ENCODE peak calls at places on chromosome X, in five cellular contexts. Z, G, A, P and V are unnamed samples.

GRCh38 chrX:87392369-87392768 is 125.2 kb upstream of the KLHL4 start:
- DNase-seq in A (no peak), G (no peak), Z (no peak), P (no peak), V (no peak)

GRCh38 chrX:56738670-56739069 is 9.6 kb downstream of the NBDY start:
- DNase-seq in A (no peak), P (no peak), Z (no peak), G (no peak), V (no peak)

GRCh38 chrX:19673334-19674040 is 158.2 kb upstream of the MAP3K15 start:
- DNase-seq in A (no peak), Z (peak), G (peak), P (peak), V (no peak)

GRCh38 chrX:23012162-23012561 is 12.4 kb downstream of the DDX53 start:
- DNase-seq in Z (no peak), A (no peak), P (peak), G (no peak), V (no peak)

GRCh38 chrX:70454441-70455365 is 10.1 kb downstream of the DLG3 start:
- DNase-seq in Z (no peak), G (peak), A (peak), P (peak), V (peak)

GRCh38 chrX:40651620-40652223 is 4.4 kb upstream of the CXorf38 start:
- DNase-seq in P (peak), G (no peak), A (no peak), Z (peak), V (peak)

GRCh38 chrX:65677954-65678469 is 10.6 kb downstream of the MSN start:
- DNase-seq in A (no peak), Z (no peak), G (no peak), P (no peak), V (no peak)

GRCh38 chrX:73561791-73562190 is 1.2 kb upstream of the CHIC1 start:
- DNase-seq in Z (no peak), P (no peak), A (no peak), G (no peak), V (no peak)

GRCh38 chrX:132068405-132068804 is 45.3 kb downstream of the STK26 start:
- DNase-seq in A (no peak), P (no peak), G (no peak), Z (no peak), V (no peak)

GRCh38 chrX:135396109-135396508 is 25.6 kb upstream of the SMIM10L2A start:
- DNase-seq in Z (no peak), P (no peak), A (no peak), G (no peak), V (no peak)

GRCh38 chrX:132086717-132087116 is 41.1 kb downstream of the FRMD7 start:
- DNase-seq in A (no peak), P (no peak), G (no peak), Z (no peak), V (no peak)

GRCh38 chrX:9558615-9559014 is 93.8 kb downstream of the TBL1X start:
- DNase-seq in P (no peak), A (no peak), Z (no peak), G (no peak), V (no peak)

GRCh38 chrX:71650333-71650969 is 16.9 kb upstream of the LOC101059915 start:
- DNase-seq in Z (no peak), G (no peak), P (peak), A (no peak), V (no peak)

GRCh38 chrX:144293229-144293628 is 409.4 kb downstream of the UBE2NL start:
- DNase-seq in G (no peak), P (no peak), A (no peak), Z (no peak), V (no peak)

GRCh38 chrX:151030845-151031244 is 47.7 kb downstream of the HMGB3 start:
- DNase-seq in Z (no peak), P (peak), G (no peak), A (no peak), V (no peak)

GRCh38 chrX:100685284-100685996 is 41.4 kb downstream of the SRPX2 start:
- DNase-seq in G (no peak), Z (no peak), A (peak), P (peak), V (peak)

GRCh38 chrX:20438871-20439526 is 172.3 kb upstream of the RPS6KA3 start:
- DNase-seq in P (no peak), A (no peak), G (no peak), Z (no peak), V (no peak)

GRCh38 chrX:1551959-1552546 is 15.1 kb upstream of the P2RY8 start:
- DNase-seq in G (no peak), P (no peak), Z (no peak), A (no peak), V (no peak)

GRCh38 chrX:97399400-97399799 is 515.7 kb downstream of the RPA4 start:
- DNase-seq in G (no peak), A (no peak), P (peak), Z (no peak), V (peak)

GRCh38 chrX:39815621-39816020 is 282.1 kb downstream of the BCOR start:
- DNase-seq in A (no peak), P (peak), G (no peak), Z (peak), V (peak)

GRCh38 chrX:31421441-31421840 is 349.6 kb upstream of the FTHL17 start:
- DNase-seq in A (no peak), Z (no peak), P (no peak), G (no peak), V (no peak)

GRCh38 chrX:102835504-102836146 is 101.4 kb upstream of the RAB40AL start:
- DNase-seq in P (peak), Z (no peak), A (no peak), G (no peak), V (no peak)

GRCh38 chrX:96436105-96436504 is 248.5 kb upstream of the DIAPH2 start:
- DNase-seq in A (no peak), G (no peak), Z (no peak), P (no peak), V (no peak)

GRCh38 chrX:47366051-47366722 is 4.2 kb upstream of the ZNF157 start:
- DNase-seq in P (peak), A (peak), G (peak), Z (peak), V (peak)

GRCh38 chrX:44621088-44621487 is 78.4 kb upstream of the FUNDC1 start:
- DNase-seq in A (no peak), P (no peak), Z (no peak), G (no peak), V (no peak)

GRCh38 chrX:134172588-134173259 is 64.3 kb upstream of the CCDC160 start:
- DNase-seq in G (peak), P (peak), A (no peak), Z (peak), V (peak)

GRCh38 chrX:72478853-72479252 is 93.8 kb downstream of the HDAC8 start:
- DNase-seq in P (no peak), A (no peak), G (no peak), Z (no peak), V (no peak)

GRCh38 chrX:17022205-17022604 is 75.7 kb downstream of the REPS2 start:
- DNase-seq in Z (no peak), P (no peak), G (no peak), A (no peak), V (no peak)

GRCh38 chrX:70960728-70961127 is 29.8 kb upstream of the SLC7A3 start:
- DNase-seq in P (no peak), G (no peak), A (no peak), Z (no peak), V (no peak)

GRCh38 chrX:119783026-119783425 is 8.4 kb downstream of the RPL39 start:
- DNase-seq in P (no peak), Z (no peak), G (no peak), A (no peak), V (no peak)

GRCh38 chrX:119784747-119785446 is 6.5 kb downstream of the RPL39 start:
- DNase-seq in Z (no peak), A (no peak), P (peak), G (no peak), V (peak)
- TF ChIP-seq CTCF in Z (peak), A (peak), P (peak), G (no peak), V (peak)

GRCh38 chrX:43333543-43333942 is 322.6 kb upstream of the MAOA start:
- DNase-seq in G (no peak), A (no peak), Z (no peak), P (no peak), V (no peak)
- TF ChIP-seq CTCF in G (no peak), A (peak), Z (no peak), P (peak), V (no peak)

GRCh38 chrX:13747836-13748235 is 13.3 kb downstream of the OFD1 start:
- DNase-seq in A (no peak), G (no peak), Z (no peak), P (peak), V (no peak)
- TF ChIP-seq CTCF in A (peak), G (no peak), Z (peak), P (no peak), V (no peak)

DNA sequence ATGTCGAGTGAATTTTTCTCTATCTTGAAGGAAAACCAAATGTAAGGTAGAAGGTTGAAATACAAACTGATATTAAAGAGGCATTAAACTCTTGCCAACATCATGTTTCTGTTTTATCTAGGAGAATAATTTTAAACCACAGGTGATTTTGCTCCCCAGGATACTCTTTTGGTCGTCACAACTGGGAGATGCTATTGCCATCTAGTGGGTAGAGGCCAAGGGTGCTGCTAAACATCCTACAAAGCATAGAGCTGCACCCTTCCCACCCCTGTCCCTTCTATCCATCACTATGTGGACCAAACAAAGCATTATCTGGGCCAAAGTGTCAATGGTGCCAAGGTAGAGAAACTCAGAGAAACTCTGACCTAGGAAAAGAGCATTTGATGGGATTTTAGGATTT is 154.6 kb upstream of the MAGEB2 start:
- DNase-seq in Z (no peak), A (no peak), P (no peak), G (no peak), V (no peak)
- TF ChIP-seq CTCF in Z (no peak), A (peak), P (no peak), G (no peak), V (no peak)

GRCh38 chrX:153504445-153505016 is 9.8 kb downstream of the BGN start:
- DNase-seq in P (no peak), Z (no peak), G (no peak), A (no peak), V (no peak)

GRCh38 chrX:153505361-153505760 is 10.6 kb downstream of the BGN start:
- DNase-seq in G (no peak), A (no peak), P (no peak), Z (no peak), V (no peak)

GRCh38 chrX:153509592-153509991 is 7.8 kb upstream of the ATP2B3 start:
- DNase-seq in G (no peak), P (no peak), A (no peak), Z (no peak), V (no peak)

GRCh38 chrX:153510383-153510782 is 7.1 kb upstream of the ATP2B3 start:
- DNase-seq in A (no peak), P (no peak), Z (no peak), G (no peak), V (no peak)

GRCh38 chrX:153507484-153508178 is 9.8 kb upstream of the ATP2B3 start:
- DNase-seq in Z (peak), A (peak), G (peak), P (peak), V (peak)
- TF ChIP-seq CTCF in Z (peak), A (peak), G (peak), P (peak), V (peak)

DNA sequence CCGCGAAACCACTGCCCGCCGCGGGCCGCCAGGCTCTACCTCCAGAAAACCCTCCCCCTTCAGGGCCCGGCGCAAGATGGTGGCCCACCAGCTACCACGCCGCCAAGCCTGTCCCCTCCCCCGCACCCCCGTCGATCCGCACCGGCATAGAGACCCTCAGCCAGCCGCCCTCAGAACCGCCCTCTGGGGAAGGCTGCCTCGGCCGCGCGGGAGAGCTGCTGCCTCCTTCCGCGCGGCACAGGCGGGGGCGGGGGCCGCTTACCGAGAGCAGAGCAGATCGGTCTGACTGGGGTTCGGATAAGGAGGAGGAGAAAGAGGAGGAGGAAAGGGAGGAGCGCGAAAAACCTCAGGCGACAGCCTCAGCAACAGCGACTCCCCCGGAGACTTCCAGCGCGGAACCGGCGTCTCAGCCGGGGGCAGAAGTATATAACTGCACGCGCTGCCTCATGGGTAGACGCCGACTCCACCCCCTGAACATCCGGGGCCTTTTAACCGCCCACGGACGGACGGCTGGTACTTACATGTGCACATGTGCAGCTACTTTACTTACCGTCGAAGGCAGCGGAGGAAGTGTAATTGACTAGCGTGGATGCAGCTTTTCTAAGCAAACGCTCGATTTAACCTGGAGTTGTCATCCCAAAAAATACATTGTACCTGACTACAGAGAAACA is at the start of gene ZNF280C:
- DNase-seq in Z (peak), A (peak), P (peak), G (peak), V (peak)
- TF ChIP-seq CTCF in Z (peak), A (peak), P (no peak), G (no peak), V (peak)

DNA sequence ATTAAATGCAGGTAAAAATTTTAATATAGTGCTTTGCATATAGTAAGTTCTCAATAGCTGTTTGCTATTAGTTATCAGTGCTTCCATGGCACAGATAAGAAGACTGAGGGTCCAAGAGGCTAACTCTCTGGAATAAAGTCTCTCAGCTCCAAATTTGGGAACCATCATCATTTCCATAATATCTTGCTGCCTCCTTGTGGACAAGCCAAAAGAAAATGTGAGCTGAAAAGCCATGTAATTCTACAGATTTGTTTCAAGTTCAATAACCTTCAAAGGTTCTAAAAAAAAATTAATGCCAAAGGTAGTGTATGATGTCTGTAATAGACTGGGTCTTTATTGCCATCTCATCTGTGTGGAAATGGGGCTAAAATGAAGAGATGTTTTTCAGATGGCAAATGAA is 136.9 kb upstream of the VCX start:
- DNase-seq in Z (no peak), G (no peak), P (no peak), A (no peak), V (no peak)
- TF ChIP-seq CTCF in Z (peak), G (no peak), P (no peak), A (peak), V (peak)

GRCh38 chrX:25618248-25618647 is 519.9 kb upstream of the MAGEB18 start:
- DNase-seq in P (no peak), A (no peak), Z (no peak), G (no peak), V (no peak)
- TF ChIP-seq CTCF in P (no peak), A (no peak), Z (no peak), G (no peak), V (no peak)

GRCh38 chrX:50903387-50904027 is 7.0 kb upstream of the BMP15 start:
- DNase-seq in G (no peak), A (no peak), Z (no peak), P (peak), V (peak)
- TF ChIP-seq CTCF in G (no peak), A (peak), Z (peak), P (peak), V (no peak)